ENCODE peak calls at places on chromosomes 4 and X, in five cellular contexts. Z is CD8-positive, alpha-beta memory T cell; U is Karpas-422; R is psoas muscle; T is lower lobe of right lung. H is an unnamed sample.
A peak's percentile ranks its signal among the peaks of the same experiment; 100 is the strongest.

GRCh38 chr4:158176108-158176507 is 3.3 kb upstream of the GASK1B start:
- DNase-seq in Z (no peak), U (no peak), R (no peak), T (peak; percentile 74), H (no peak)

GRCh38 chr4:28009541-28009940 is 1148.9 kb downstream of the STIM2 start:
- DNase-seq in Z (no peak), U (no peak), R (no peak), T (no peak), H (no peak)

GRCh38 chr4:94455081-94455480 is 3.3 kb downstream of the PDLIM5 start:
- DNase-seq in Z (no peak), U (no peak), R (peak; percentile 82), T (peak; percentile 48), H (no peak)

GRCh38 chr4:121938282-121939092 is 13.4 kb downstream of the TRPC3 start:
- DNase-seq in Z (no peak), U (no peak), R (no peak), T (no peak), H (no peak)

GRCh38 chr4:114383721-114384120 is 214.9 kb upstream of the UGT8 start:
- DNase-seq in Z (no peak), U (no peak), R (no peak), T (no peak), H (no peak)

GRCh38 chr4:88697588-88698329 is at the start of gene NAP1L5:
- DNase-seq in Z (peak; percentile 70), U (peak; percentile 83), R (peak; percentile 71), T (peak; percentile 75), H (peak; percentile 58)

GRCh38 chr4:16196482-16197393 is 29.5 kb downstream of the TAPT1 start:
- DNase-seq in Z (no peak), U (peak; percentile 54), R (no peak), T (no peak), H (peak; percentile 38)

GRCh38 chrX:123504047-123504446 is 228.8 kb downstream of the THOC2 start:
- DNase-seq in Z (no peak), U (no peak), R (no peak), T (no peak), H (no peak)

GRCh38 chrX:48826876-48827653 is 752 bp downstream of the ERAS start:
- DNase-seq in Z (no peak), U (no peak), R (no peak), T (no peak), H (peak; percentile 72)

GRCh38 chr4:124415206-124415605 is 297.3 kb downstream of the ANKRD50 start:
- DNase-seq in Z (no peak), U (no peak), R (no peak), T (no peak), H (no peak)

GRCh38 chr4:124459196-124459921 is 253.2 kb downstream of the ANKRD50 start:
- DNase-seq in Z (no peak), U (no peak), R (no peak), T (no peak), H (peak; percentile 28)

GRCh38 chrX:1419545-1420355 is 27.8 kb upstream of the SLC25A6 start:
- DNase-seq in Z (no peak), U (no peak), R (no peak), T (peak; percentile 34), H (no peak)

GRCh38 chr4:173504181-173504503 is 25.9 kb downstream of the HAND2 start:
- DNase-seq in Z (no peak), U (no peak), R (no peak), T (no peak), H (peak; percentile 38)

GRCh38 chr4:154471924-154472323 is 19.7 kb downstream of the DCHS2 start:
- DNase-seq in Z (no peak), U (no peak), R (no peak), T (no peak), H (no peak)

GRCh38 chrX:136336623-136337022 is 35.9 kb downstream of the ADGRG4 start:
- DNase-seq in Z (no peak), U (no peak), R (no peak), T (no peak), H (no peak)

GRCh38 chrX:119871245-119871598 is 311 bp downstream of the RNF113A start:
- DNase-seq in Z (no peak), U (no peak), R (no peak), T (peak; percentile 46), H (no peak)

GRCh38 chr4:11463707-11464106 is 35.0 kb upstream of the HS3ST1 start:
- DNase-seq in Z (no peak), U (no peak), R (no peak), T (no peak), H (no peak)

GRCh38 chrX:41737065-41737464 is 13.1 kb downstream of the GPR82 start:
- DNase-seq in Z (peak; percentile 0), U (no peak), R (no peak), T (no peak), H (no peak)

GRCh38 chrX:71252221-71252620 is 1.7 kb downstream of the ZMYM3 start:
- DNase-seq in Z (no peak), U (no peak), R (no peak), T (no peak), H (no peak)
- H3K4me3 ChIP-seq in Z (no peak overlapping the region), U (peak overlapping the region; percentile 97), R (no peak overlapping the region), T (no peak overlapping the region), H (peak overlapping the region; percentile 69)

GRCh38 chr4:78056265-78057129 is 626 bp upstream of the FRAS1 start:
- DNase-seq in Z (no peak), U (no peak), R (peak; percentile 46), T (peak; percentile 63), H (peak; percentile 84)
- H3K27me3 ChIP-seq in Z (peaks cover 34% of the 10 kb centered on the region), U (no peaks in the 10 kb centered on the region), R (no peaks in the 10 kb centered on the region), T (peaks cover 27% of the 10 kb centered on the region), H (peaks cover 3% of the 10 kb centered on the region)

GRCh38 chr4:4574792-4575191 is 32.9 kb upstream of the STX18 start:
- DNase-seq in Z (peak; percentile 7), U (peak; percentile 48), R (peak; percentile 38), T (peak; percentile 60), H (no peak)

GRCh38 chr4:4575284-4576211 is 33.7 kb upstream of the STX18 start:
- DNase-seq in Z (peak; percentile 57), U (peak; percentile 76), R (peak; percentile 67), T (peak; percentile 84), H (peak; percentile 94)

GRCh38 chr4:4577359-4577875 is 35.6 kb upstream of the STX18 start:
- DNase-seq in Z (no peak), U (no peak), R (no peak), T (no peak), H (no peak)

GRCh38 chr4:4572821-4573220 is 31.0 kb upstream of the STX18 start:
- DNase-seq in Z (no peak), U (no peak), R (no peak), T (no peak), H (no peak)

GRCh38 chr4:4574052-4574451 is 32.2 kb upstream of the STX18 start:
- DNase-seq in Z (no peak), U (no peak), R (no peak), T (no peak), H (no peak)
- H3K36me3 ChIP-seq in Z (no peaks in the 10 kb centered on the region), U (no peaks in the 10 kb centered on the region), R (no peaks in the 10 kb centered on the region), T (no peaks in the 10 kb centered on the region), H (no peaks in the 10 kb centered on the region)

GRCh38 chrX:10137516-10137915 is 19.3 kb upstream of the CLCN4 start:
- DNase-seq in Z (no peak), U (no peak), R (no peak), T (no peak), H (no peak)
- H3K4me3 ChIP-seq in Z (no peak overlapping the region), U (no peak overlapping the region), R (no peak overlapping the region), T (no peak overlapping the region), H (no peak overlapping the region)

GRCh38 chr4:179823342-179823741 is 2381.1 kb upstream of the AGA start:
- DNase-seq in Z (no peak), U (no peak), R (no peak), T (no peak), H (no peak)
- H3K27me3 ChIP-seq in Z (no peaks in the 10 kb centered on the region), U (no peaks in the 10 kb centered on the region), R (no peaks in the 10 kb centered on the region), T (no peaks in the 10 kb centered on the region), H (no peaks in the 10 kb centered on the region)

GRCh38 chr4:77065382-77065781 is 10.4 kb downstream of the CCNI start:
- DNase-seq in Z (no peak), U (no peak), R (no peak), T (no peak), H (no peak)

GRCh38 chr4:77062856-77063255 is 12.9 kb downstream of the CCNI start:
- DNase-seq in Z (no peak), U (no peak), R (no peak), T (no peak), H (no peak)
- H3K36me3 ChIP-seq in Z (peaks cover 34% of the 10 kb centered on the region), U (peaks cover 15% of the 10 kb centered on the region), R (peaks cover 84% of the 10 kb centered on the region), T (peaks cover 78% of the 10 kb centered on the region), H (peaks cover 9% of the 10 kb centered on the region)

GRCh38 chr4:6441758-6442157 is 30.7 kb downstream of the PPP2R2C start:
- DNase-seq in Z (no peak), U (no peak), R (no peak), T (no peak), H (peak; percentile 36)
- H3K4me3 ChIP-seq in Z (no peak overlapping the region), U (no peak overlapping the region), R (no peak overlapping the region), T (no peak overlapping the region), H (no peak overlapping the region)

GRCh38 chrX:106177982-106178321 is 9.8 kb downstream of the PWWP3B start:
- DNase-seq in Z (no peak), U (no peak), R (no peak), T (no peak), H (no peak)
- H3K27me3 ChIP-seq in Z (no peaks in the 10 kb centered on the region), U (no peaks in the 10 kb centered on the region), R (no peaks in the 10 kb centered on the region), T (no peaks in the 10 kb centered on the region), H (no peaks in the 10 kb centered on the region)

H was measured in H7.